ENCODE peak calls at places on chromosome 13, in four cellular contexts. A is AG04450, N is Peyer's patch, M is left ventricle myocardium inferior. K is an unnamed sample.

GRCh38 chr13:29752175-29752574 is 98.2 kb downstream of the UBL3 start:
- DNase-seq in A (no peak), M (no peak), N (no peak), K (no peak)

GRCh38 chr13:53151692-53152421 is 123.2 kb downstream of the OLFM4 start:
- DNase-seq in M (no peak), N (no peak), A (no peak), K (no peak)

GRCh38 chr13:67283602-67284001 is 53.5 kb upstream of the PCDH9 start:
- DNase-seq in A (no peak), M (no peak), N (no peak), K (no peak)

GRCh38 chr13:110455941-110456340 is 105.6 kb downstream of the RAB20 start:
- DNase-seq in M (peak), N (peak), A (peak), K (no peak)

GRCh38 chr13:78372581-78372980 is 230.8 kb downstream of the POU4F1 start:
- DNase-seq in M (no peak), N (no peak), A (no peak), K (no peak)

GRCh38 chr13:52009985-52010384 is 1.3 kb downstream of the ATP7B start:
- DNase-seq in N (no peak), A (no peak), M (no peak), K (no peak)

GRCh38 chr13:53160211-53160610 is 131.6 kb downstream of the OLFM4 start:
- DNase-seq in N (no peak), A (no peak), M (no peak), K (no peak)

GRCh38 chr13:105513448-105513847 is 1022.0 kb downstream of the EFNB2 start:
- DNase-seq in A (no peak), N (no peak), M (no peak), K (no peak)

GRCh38 chr13:60260440-60260839 is 96.7 kb upstream of the DIAPH3 start:
- DNase-seq in M (no peak), A (no peak), N (no peak), K (no peak)

GRCh38 chr13:100399455-100399854 is 189.1 kb downstream of the GGACT start:
- DNase-seq in A (no peak), N (no peak), M (no peak), K (no peak)

GRCh38 chr13:110575322-110576069 is 14.0 kb upstream of the RAB20 start:
- DNase-seq in M (peak), N (no peak), A (no peak), K (no peak)

GRCh38 chr13:47413112-47413511 is 516.3 kb upstream of the HTR2A start:
- DNase-seq in A (no peak), M (no peak), N (no peak), K (peak)

GRCh38 chr13:22569830-22570229 is 610.9 kb upstream of the SGCG start:
- DNase-seq in A (no peak), M (no peak), N (no peak), K (no peak)

GRCh38 chr13:48144413-48145035 is 49.6 kb upstream of the MED4 start:
- DNase-seq in A (no peak), M (no peak), N (no peak), K (no peak)

GRCh38 chr13:58318495-58319167 is 687.1 kb downstream of the PCDH17 start:
- DNase-seq in A (no peak), M (no peak), N (no peak), K (no peak)

GRCh38 chr13:80116107-80116506 is 224.8 kb downstream of the SPRY2 start:
- DNase-seq in A (peak), N (no peak), M (no peak), K (peak)

GRCh38 chr13:109869312-109870237 is 83.2 kb upstream of the IRS2 start:
- DNase-seq in A (peak), N (peak), M (peak), K (no peak)

GRCh38 chr13:44236370-44236769 is 137.3 kb upstream of the SERP2 start:
- DNase-seq in A (peak), N (no peak), M (no peak), K (no peak)

GRCh38 chr13:113781571-113781970 is 22.5 kb downstream of the TMEM255B start:
- DNase-seq in A (no peak), M (no peak), N (no peak), K (no peak)

GRCh38 chr13:28499579-28499978 is 4.7 kb upstream of the FLT1 start:
- DNase-seq in N (no peak), A (no peak), M (no peak), K (no peak)

GRCh38 chr13:61700663-61701062 is 285.0 kb upstream of the PCDH20 start:
- DNase-seq in A (no peak), M (no peak), N (no peak), K (no peak)

GRCh38 chr13:101941095-101941777 is 460.6 kb downstream of the FGF14 start:
- DNase-seq in N (no peak), M (no peak), A (no peak), K (no peak)

GRCh38 chr13:62512194-62513141 is 1096.8 kb upstream of the PCDH20 start:
- DNase-seq in M (no peak), A (peak), N (peak), K (no peak)

GRCh38 chr13:106520205-106521004 is 15.1 kb downstream of the EFNB2 start:
- DNase-seq in M (no peak), A (no peak), N (no peak), K (no peak)
- TF ChIP-seq CTCF in M (peak), A (peak), N (peak), K (peak)

DNA sequence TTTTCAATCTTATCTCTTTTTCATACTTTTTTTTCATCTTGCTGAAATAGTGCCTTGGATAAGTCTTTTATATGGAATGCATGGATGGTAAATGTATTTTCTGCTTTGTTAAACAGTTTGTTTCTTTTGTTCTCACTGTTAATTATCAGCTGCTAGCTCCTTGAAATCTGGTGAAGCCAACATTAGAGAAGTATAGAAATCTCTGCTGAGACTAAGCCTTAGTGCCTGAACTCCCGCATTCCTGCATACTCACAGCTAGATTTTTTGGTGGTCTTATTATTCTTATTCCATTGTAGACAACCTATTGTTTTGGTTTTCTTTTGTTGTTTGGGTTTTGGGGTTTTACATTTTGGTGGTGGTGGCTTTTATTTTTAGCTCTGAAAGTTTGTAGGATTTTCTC is 48.4 kb downstream of the DNAJC15 start:
- DNase-seq in M (no peak), N (no peak), A (no peak), K (no peak)
- H3K4me3 ChIP-seq in M (no peak), N (no peak), A (no peak), K (no peak)

GRCh38 chr13:98349731-98350305 is 172.7 kb upstream of the RNF113B start:
- DNase-seq in M (no peak), A (no peak), N (no peak), K (no peak)
- TF ChIP-seq CTCF in M (peak), A (no peak), N (no peak), K (no peak)

DNA sequence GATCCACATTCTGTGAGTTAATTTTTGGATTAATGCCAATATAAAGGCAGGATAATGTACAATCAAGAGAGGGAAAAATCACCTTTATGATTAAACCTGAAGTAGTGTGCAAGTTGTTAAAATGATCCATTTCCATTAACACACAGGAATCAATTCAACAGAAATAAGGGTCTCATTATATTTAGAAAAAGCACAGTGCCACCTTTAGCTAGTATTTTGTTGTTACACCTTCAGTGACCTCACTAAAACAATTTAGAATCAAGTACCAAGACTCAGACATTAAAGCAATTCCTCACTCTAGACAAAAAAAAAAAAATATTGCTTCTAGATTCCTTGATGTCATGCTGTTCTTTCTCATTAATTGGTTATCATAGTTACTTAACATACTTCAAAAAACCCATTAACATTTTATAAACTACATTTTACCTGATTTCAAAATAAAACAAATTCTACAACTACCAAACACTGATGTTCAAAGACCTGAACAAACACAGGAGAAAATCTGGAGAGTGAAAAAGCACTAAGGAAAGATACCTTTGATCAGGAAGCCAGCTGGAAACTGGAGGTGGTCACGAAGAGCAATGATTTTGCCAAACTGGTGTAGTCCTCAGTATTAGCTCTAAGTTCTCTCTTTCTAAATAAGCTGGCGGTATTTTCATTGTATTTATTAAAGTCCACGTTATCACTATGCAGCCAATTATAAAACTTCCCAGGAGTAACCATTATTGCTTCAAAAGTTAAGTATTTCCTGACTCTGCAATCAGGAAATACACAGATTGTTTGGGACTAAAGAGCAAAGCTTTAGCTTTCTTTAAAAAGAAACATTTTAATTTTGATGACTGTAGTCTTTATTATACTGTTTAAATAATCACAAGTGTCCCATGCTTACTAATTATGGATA is 115.3 kb downstream of the TBC1D4 start:
- DNase-seq in N (no peak), M (no peak), A (no peak), K (no peak)
- H3K4me3 ChIP-seq in N (no peak), M (peak), A (no peak), K (no peak)

GRCh38 chr13:65912516-65912915 is 1317.6 kb downstream of the PCDH9 start:
- DNase-seq in N (no peak), M (no peak), A (no peak), K (no peak)

GRCh38 chr13:65911546-65912193 is 1318.5 kb downstream of the PCDH9 start:
- DNase-seq in M (no peak), A (no peak), N (no peak), K (no peak)

GRCh38 chr13:65917731-65918130 is 1312.4 kb downstream of the PCDH9 start:
- DNase-seq in A (no peak), M (no peak), N (no peak), K (no peak)

GRCh38 chr13:65913173-65913572 is 1317.0 kb downstream of the PCDH9 start:
- DNase-seq in M (no peak), N (no peak), A (peak), K (peak)

GRCh38 chr13:65914707-65915106 is 1315.4 kb downstream of the PCDH9 start:
- DNase-seq in A (peak), N (no peak), M (no peak), K (peak)
- TF ChIP-seq CTCF in A (no peak), N (no peak), M (no peak), K (no peak)